ENCODE peak calls at places on chromosomes 7 and 10, in seven cellular contexts. One of them, this sample, is unnamed.

GRCh38 chr7:102873470-102874165 is 39.2 kb upstream of the LRRC17 start:
- DNase-seq in activated naive CD8-positive, alpha-beta T cell treated with anti-CD3 and anti-CD28 coated beads for 36 hours: no peak
- DNase-seq in mammary epithelial cell: peak
- DNase-seq in CD8-positive, alpha-beta memory T cell: no peak
- DNase-seq in cardiac muscle cell: no peak
- DNase-seq in NCI-H345: no peak
- DNase-seq in lower leg skin: no peak
- DNase-seq in this sample: no peak

GRCh38 chr7:100489824-100490223 is 6.1 kb downstream of the NYAP1 start:
- DNase-seq in activated naive CD8-positive, alpha-beta T cell treated with anti-CD3 and anti-CD28 coated beads for 36 hours: peak
- DNase-seq in mammary epithelial cell: peak
- DNase-seq in CD8-positive, alpha-beta memory T cell: peak
- DNase-seq in cardiac muscle cell: peak
- DNase-seq in NCI-H345: peak
- DNase-seq in lower leg skin: no peak
- DNase-seq in this sample: peak

GRCh38 chr10:103661951-103662405 is 168.5 kb downstream of the NEURL1 start:
- DNase-seq in activated naive CD8-positive, alpha-beta T cell treated with anti-CD3 and anti-CD28 coated beads for 36 hours: no peak
- DNase-seq in mammary epithelial cell: no peak
- DNase-seq in CD8-positive, alpha-beta memory T cell: no peak
- DNase-seq in cardiac muscle cell: no peak
- DNase-seq in NCI-H345: no peak
- DNase-seq in lower leg skin: no peak
- DNase-seq in this sample: no peak

GRCh38 chr10:79250259-79250658 is 97.0 kb upstream of the PPIF start:
- DNase-seq in activated naive CD8-positive, alpha-beta T cell treated with anti-CD3 and anti-CD28 coated beads for 36 hours: no peak
- DNase-seq in mammary epithelial cell: no peak
- DNase-seq in CD8-positive, alpha-beta memory T cell: no peak
- DNase-seq in cardiac muscle cell: no peak
- DNase-seq in NCI-H345: no peak
- DNase-seq in lower leg skin: peak
- DNase-seq in this sample: no peak

GRCh38 chr10:55966131-55966530 is 394.9 kb downstream of the ZWINT start:
- DNase-seq in activated naive CD8-positive, alpha-beta T cell treated with anti-CD3 and anti-CD28 coated beads for 36 hours: no peak
- DNase-seq in mammary epithelial cell: no peak
- DNase-seq in CD8-positive, alpha-beta memory T cell: no peak
- DNase-seq in cardiac muscle cell: no peak
- DNase-seq in NCI-H345: no peak
- DNase-seq in lower leg skin: no peak
- DNase-seq in this sample: no peak

GRCh38 chr10:119667562-119668328 is 16.6 kb downstream of the BAG3 start:
- DNase-seq in activated naive CD8-positive, alpha-beta T cell treated with anti-CD3 and anti-CD28 coated beads for 36 hours: no peak
- DNase-seq in mammary epithelial cell: peak
- DNase-seq in CD8-positive, alpha-beta memory T cell: no peak
- DNase-seq in cardiac muscle cell: peak
- DNase-seq in NCI-H345: peak
- DNase-seq in lower leg skin: peak
- DNase-seq in this sample: no peak

GRCh38 chr7:662576-662975 is 63.9 kb upstream of the DNAAF5 start:
- DNase-seq in activated naive CD8-positive, alpha-beta T cell treated with anti-CD3 and anti-CD28 coated beads for 36 hours: no peak
- DNase-seq in mammary epithelial cell: no peak
- DNase-seq in CD8-positive, alpha-beta memory T cell: peak
- DNase-seq in cardiac muscle cell: no peak
- DNase-seq in NCI-H345: no peak
- DNase-seq in lower leg skin: no peak
- DNase-seq in this sample: no peak

GRCh38 chr7:65979583-65980477 is 2.2 kb downstream of the GUSB start:
- DNase-seq in activated naive CD8-positive, alpha-beta T cell treated with anti-CD3 and anti-CD28 coated beads for 36 hours: no peak
- DNase-seq in mammary epithelial cell: no peak
- DNase-seq in CD8-positive, alpha-beta memory T cell: no peak
- DNase-seq in cardiac muscle cell: no peak
- DNase-seq in NCI-H345: no peak
- DNase-seq in lower leg skin: peak
- DNase-seq in this sample: no peak

GRCh38 chr7:6057316-6058128 is 26.3 kb downstream of the ANKRD61 start:
- DNase-seq in activated naive CD8-positive, alpha-beta T cell treated with anti-CD3 and anti-CD28 coated beads for 36 hours: no peak
- DNase-seq in mammary epithelial cell: no peak
- DNase-seq in CD8-positive, alpha-beta memory T cell: no peak
- DNase-seq in cardiac muscle cell: peak
- DNase-seq in NCI-H345: no peak
- DNase-seq in lower leg skin: no peak
- DNase-seq in this sample: no peak

GRCh38 chr7:6306471-6306870 is 34.0 kb upstream of the CYTH3 start:
- DNase-seq in activated naive CD8-positive, alpha-beta T cell treated with anti-CD3 and anti-CD28 coated beads for 36 hours: no peak
- DNase-seq in mammary epithelial cell: peak
- DNase-seq in CD8-positive, alpha-beta memory T cell: no peak
- DNase-seq in cardiac muscle cell: peak
- DNase-seq in NCI-H345: peak
- DNase-seq in lower leg skin: no peak
- DNase-seq in this sample: no peak

GRCh38 chr10:15695852-15696251 is 23.9 kb downstream of the ITGA8 start:
- DNase-seq in activated naive CD8-positive, alpha-beta T cell treated with anti-CD3 and anti-CD28 coated beads for 36 hours: no peak
- DNase-seq in mammary epithelial cell: no peak
- DNase-seq in CD8-positive, alpha-beta memory T cell: no peak
- DNase-seq in cardiac muscle cell: no peak
- DNase-seq in NCI-H345: no peak
- DNase-seq in lower leg skin: no peak
- DNase-seq in this sample: no peak

GRCh38 chr7:135186841-135187253 is 16.3 kb upstream of the CYREN start:
- DNase-seq in activated naive CD8-positive, alpha-beta T cell treated with anti-CD3 and anti-CD28 coated beads for 36 hours: no peak
- DNase-seq in mammary epithelial cell: no peak
- DNase-seq in CD8-positive, alpha-beta memory T cell: no peak
- DNase-seq in cardiac muscle cell: no peak
- DNase-seq in NCI-H345: no peak
- DNase-seq in lower leg skin: peak
- DNase-seq in this sample: no peak

GRCh38 chr10:6036861-6037321 is 25.3 kb downstream of the IL2RA start:
- DNase-seq in activated naive CD8-positive, alpha-beta T cell treated with anti-CD3 and anti-CD28 coated beads for 36 hours: no peak
- DNase-seq in mammary epithelial cell: no peak
- DNase-seq in CD8-positive, alpha-beta memory T cell: no peak
- DNase-seq in cardiac muscle cell: no peak
- DNase-seq in NCI-H345: no peak
- DNase-seq in lower leg skin: peak
- DNase-seq in this sample: peak